ENCODE peak calls at places on chromosomes 12 and 14, in seven cellular contexts. S is HT-29; O is NCI-H1930; R is SIG-M5; C is MM.1S; U is stimulated activated CD8-positive, alpha-beta memory T cell treated with anti-CD3 and anti-CD28 coated beads, Interleukin-15, amount 100 ng/mL, for 24 hours; T is Right ventricle myocardium superior. E is an unnamed sample.

GRCh38 chr12:92784356-92784755 is 81.6 kb downstream of the PLEKHG7 start:
- DNase-seq in U (no peak), T (no peak), S (no peak), R (no peak), O (no peak), C (no peak), E (no peak)

GRCh38 chr12:52246720-52247621 is 13.9 kb downstream of the KRT7 start:
- DNase-seq in U (no peak), S (peak; percentile 89), C (no peak), O (no peak), T (no peak), R (no peak), E (no peak)

GRCh38 chr14:94451091-94451751 is 1.4 kb downstream of the SERPINA11 start:
- DNase-seq in S (no peak), T (no peak), U (no peak), O (no peak), R (no peak), C (no peak), E (no peak)

GRCh38 chr14:99544971-99545370 is 59.0 kb downstream of the CCDC85C start:
- DNase-seq in T (no peak), O (no peak), U (no peak), C (no peak), R (no peak), S (no peak), E (no peak)

GRCh38 chr12:122871851-122872785 is 23.8 kb downstream of the VPS37B start:
- DNase-seq in O (no peak), C (peak; percentile 49), U (no peak), S (peak; percentile 87), R (peak; percentile 87), T (peak; percentile 71), E (no peak)

GRCh38 chr14:66790101-66790500 is 282.2 kb downstream of the GPHN start:
- DNase-seq in S (no peak), O (no peak), R (no peak), C (no peak), U (no peak), T (no peak), E (no peak)

GRCh38 chr14:69685716-69686115 is 74.3 kb downstream of the SUSD6 start:
- DNase-seq in U (no peak), T (peak; percentile 84), S (no peak), O (no peak), R (no peak), C (no peak), E (peak; percentile 21)

GRCh38 chr14:86296173-86296572 is 766.2 kb downstream of the FLRT2 start:
- DNase-seq in S (no peak), C (no peak), O (peak; percentile 70), R (no peak), U (no peak), T (no peak), E (no peak)

GRCh38 chr12:26028953-26029740 is 70.7 kb downstream of the RASSF8 start:
- DNase-seq in C (peak; percentile 67), S (peak; percentile 53), O (no peak), U (no peak), T (no peak), R (no peak), E (no peak)

GRCh38 chr12:102419094-102419764 is 61.1 kb downstream of the IGF1 start:
- DNase-seq in C (no peak), O (no peak), U (no peak), S (no peak), T (no peak), R (no peak), E (no peak)

GRCh38 chr12:51813931-51814310 is 34.6 kb downstream of the FIGNL2 start:
- DNase-seq in R (no peak), C (no peak), O (no peak), T (no peak), U (no peak), S (no peak), E (no peak)

GRCh38 chr12:69553626-69554248 is 31.5 kb upstream of the CCT2 start:
- DNase-seq in U (no peak), O (no peak), C (no peak), R (no peak), S (peak; percentile 38), T (no peak), E (no peak)

GRCh38 chr14:79496701-79497100 is 714.6 kb downstream of the DIO2 start:
- DNase-seq in R (no peak), T (no peak), C (no peak), U (no peak), O (peak; percentile 87), S (no peak), E (no peak)

GRCh38 chr14:57866199-57866755 is 385 bp upstream of the SLC35F4 start:
- DNase-seq in O (no peak), U (no peak), C (no peak), R (no peak), T (no peak), S (no peak), E (no peak)

GRCh38 chr14:21723431-21724045 is 49.9 kb upstream of the OR4E1 start:
- DNase-seq in S (peak; percentile 15), C (peak; percentile 75), T (no peak), O (peak; percentile 32), U (no peak), R (no peak), E (no peak)

GRCh38 chr12:115325858-115326257 is 641.9 kb upstream of the TBX3 start:
- DNase-seq in U (no peak), S (no peak), C (no peak), O (no peak), R (no peak), T (no peak), E (peak; percentile 12)

GRCh38 chr14:100438678-100439592 is 115.8 kb downstream of the SLC25A47 start:
- DNase-seq in U (no peak), R (no peak), O (no peak), S (peak; percentile 87), C (no peak), T (no peak), E (no peak)

GRCh38 chr14:33914676-33915516 is 36.0 kb downstream of the EGLN3 start:
- DNase-seq in C (peak; percentile 19), R (no peak), O (no peak), T (no peak), U (no peak), S (peak; percentile 80), E (no peak)

GRCh38 chr14:23321572-23322547 is 603 bp downstream of the PABPN1 start:
- DNase-seq in S (peak; percentile 40), T (peak; percentile 62), R (no peak), U (no peak), C (no peak), O (no peak), E (no peak)

GRCh38 chr12:93573552-93574223 is 1.2 kb downstream of the SOCS2 start:
- DNase-seq in T (no peak), C (no peak), S (no peak), O (no peak), U (no peak), R (no peak), E (no peak)

GRCh38 chr14:61485670-61486069 is 164.3 kb downstream of the PRKCH start:
- DNase-seq in R (no peak), C (no peak), S (no peak), U (no peak), T (no peak), O (no peak), E (no peak)

GRCh38 chr12:11633968-11634367 is 15.5 kb upstream of the ETV6 start:
- DNase-seq in T (no peak), S (peak; percentile 31), O (no peak), C (no peak), R (no peak), U (no peak), E (no peak)

GRCh38 chr14:104731925-104732294 is 7.9 kb downstream of the ADSS1 start:
- DNase-seq in C (no peak), U (no peak), T (no peak), O (no peak), R (no peak), S (no peak), E (no peak)

GRCh38 chr12:91140660-91141045 is 29.4 kb upstream of the LUM start:
- DNase-seq in T (no peak), S (no peak), O (no peak), C (no peak), R (no peak), U (no peak), E (no peak)

GRCh38 chr14:54893151-54893760 is 9.4 kb downstream of the GCH1 start:
- DNase-seq in O (peak; percentile 12), R (no peak), T (no peak), S (peak; percentile 69), U (no peak), C (no peak), E (no peak)

GRCh38 chr12:110243227-110243626 is 37.8 kb upstream of the ATP2A2 start:
- DNase-seq in U (no peak), S (no peak), O (no peak), C (no peak), T (no peak), R (no peak), E (no peak)

GRCh38 chr12:89636054-89636775 is 72.4 kb downstream of the ATP2B1 start:
- DNase-seq in C (no peak), R (no peak), U (no peak), T (no peak), S (no peak), O (no peak), E (no peak)

GRCh38 chr14:43143106-43143505 is 1364.0 kb downstream of the FSCB start:
- DNase-seq in T (no peak), R (no peak), O (peak; percentile 53), C (no peak), U (no peak), S (no peak), E (no peak)

GRCh38 chr12:31578632-31579031 is 12.3 kb downstream of the DENND5B start:
- DNase-seq in S (peak; percentile 46), T (no peak), C (no peak), O (no peak), R (no peak), U (no peak), E (no peak)

E was measured in anterior cingulate cortex.